ENCODE peak calls at places on chromosomes 12 and 14, in five cellular contexts. J, Q, C, K and T are unnamed samples. For H3K27me3, the result is how much of the 10 kb centered on the place peaks cover.

GRCh38 chr14:101489092-101489760 is 72.1 kb upstream of the DIO3 start:
- DNase-seq in J (no peak), Q (no peak), C (no peak), K (no peak), T (no peak)

GRCh38 chr14:52919971-52920370 is 30.9 kb downstream of the FERMT2 start:
- DNase-seq in J (peak), Q (no peak), C (no peak), K (no peak), T (no peak)

GRCh38 chr12:12081836-12082497 is 11.2 kb downstream of the BCL2L14 start:
- DNase-seq in J (peak), Q (no peak), C (no peak), K (peak), T (peak)

GRCh38 chr14:91265404-91265803 is 20.9 kb upstream of the GPR68 start:
- DNase-seq in J (no peak), Q (no peak), C (no peak), K (no peak), T (no peak)

GRCh38 chr14:77023001-77023996 is 5.2 kb downstream of the IRF2BPL start:
- DNase-seq in J (peak), Q (no peak), C (no peak), K (peak), T (no peak)

GRCh38 chr12:109999983-110000505 is 814 bp downstream of the ANKRD13A start:
- DNase-seq in J (no peak), Q (no peak), C (no peak), K (peak), T (no peak)

GRCh38 chr12:26054383-26054782 is 70.5 kb downstream of the BHLHE41 start:
- DNase-seq in J (no peak), Q (no peak), C (no peak), K (no peak), T (no peak)

GRCh38 chr14:60710506-60710905 is 13.6 kb downstream of the SIX4 start:
- DNase-seq in J (no peak), Q (no peak), C (no peak), K (no peak), T (no peak)

GRCh38 chr12:99334737-99335136 is 312.8 kb upstream of the GARIN6 start:
- DNase-seq in J (no peak), Q (no peak), C (no peak), K (no peak), T (no peak)

GRCh38 chr12:99450231-99450630 is 197.3 kb upstream of the GARIN6 start:
- DNase-seq in J (no peak), Q (no peak), C (no peak), K (peak), T (no peak)

GRCh38 chr12:110002691-110003515 is 3.7 kb downstream of the ANKRD13A start:
- DNase-seq in J (peak), Q (no peak), C (no peak), K (peak), T (no peak)

GRCh38 chr12:553216-554000 is 93.7 kb downstream of the B4GALNT3 start:
- DNase-seq in J (no peak), Q (no peak), C (peak), K (no peak), T (no peak)

GRCh38 chr12:115752913-115753726 is 524.4 kb downstream of the MED13L start:
- DNase-seq in J (peak), Q (no peak), C (no peak), K (peak), T (peak)

GRCh38 chr12:75964150-75964549 is 67.4 kb downstream of the PHLDA1 start:
- DNase-seq in J (no peak), Q (no peak), C (no peak), K (no peak), T (no peak)

GRCh38 chr14:75205586-75205985 is 29.2 kb upstream of the TMED10 start:
- DNase-seq in J (peak), Q (no peak), C (no peak), K (peak), T (no peak)

GRCh38 chr12:5260086-5260485 is 171.8 kb upstream of the NTF3 start:
- DNase-seq in J (no peak), Q (no peak), C (no peak), K (peak), T (no peak)

GRCh38 chr12:47838286-47838931 is 18.7 kb upstream of the HDAC7 start:
- DNase-seq in J (peak), Q (no peak), C (no peak), K (no peak), T (peak)

GRCh38 chr12:92144631-92145480 is 790 bp downstream of the BTG1 start:
- DNase-seq in J (peak), Q (peak), C (peak), K (peak), T (peak)

GRCh38 chr14:104374718-104375080 is 204.9 kb upstream of the C14orf180 start:
- DNase-seq in J (no peak), Q (no peak), C (no peak), K (no peak), T (no peak)

GRCh38 chr14:22622220-22622619 is 21.9 kb downstream of the OR6J1 start:
- DNase-seq in J (peak), Q (no peak), C (no peak), K (peak), T (no peak)

GRCh38 chr12:34600592-34601462 is 578.5 kb downstream of the ALG10 start:
- DNase-seq in J (no peak), Q (no peak), C (no peak), K (no peak), T (no peak)

GRCh38 chr12:1864867-1865266 is 44.5 kb downstream of the LRTM2 start:
- DNase-seq in J (no peak), Q (no peak), C (no peak), K (no peak), T (no peak)

GRCh38 chr14:34794941-34795340 is 80.2 kb downstream of the BAZ1A start:
- DNase-seq in J (no peak), Q (no peak), C (no peak), K (peak), T (no peak)

GRCh38 chr14:21867541-21867940 is 193.9 kb upstream of the OR4E1 start:
- DNase-seq in J (peak), Q (no peak), C (no peak), K (no peak), T (no peak)

GRCh38 chr12:120909633-120910318 is 5.6 kb upstream of the SPPL3 start:
- DNase-seq in J (no peak), Q (no peak), C (no peak), K (no peak), T (no peak)

GRCh38 chr12:120903818-120904773 is at the start of gene SPPL3:
- DNase-seq in J (peak), Q (peak), C (peak), K (peak), T (peak)

GRCh38 chr12:120903382-120903817 is 758 bp downstream of the SPPL3 start:
- DNase-seq in J (peak), Q (peak), C (peak), K (peak), T (peak)

GRCh38 chr12:120902846-120903381 is 1.2 kb downstream of the SPPL3 start:
- DNase-seq in J (no peak), Q (no peak), C (no peak), K (no peak), T (no peak)

GRCh38 chr12:120905856-120906384 is 1.8 kb upstream of the SPPL3 start:
- DNase-seq in J (no peak), Q (no peak), C (no peak), K (no peak), T (no peak)
- H3K27ac ChIP-seq in J (no peak), Q (peak), C (no peak), K (no peak), T (no peak)

GRCh38 chr14:72839351-72839750 is 54.5 kb downstream of the DPF3 start:
- DNase-seq in J (no peak), Q (no peak), C (no peak), K (no peak), T (no peak)
- H3K4me3 ChIP-seq in J (no peak), Q (no peak), C (no peak), K (no peak), T (no peak)

GRCh38 chr14:99244299-99244959 is 27.6 kb downstream of the BCL11B start:
- DNase-seq in J (no peak), Q (no peak), C (no peak), K (no peak), T (no peak)
- H3K27me3 ChIP-seq in J (under half), Q (under half), C (under half), K (under half), T (half or more)

GRCh38 chr14:69713127-69713800 is 53.7 kb upstream of the SRSF5 start:
- DNase-seq in J (no peak), Q (no peak), C (no peak), K (no peak), T (peak)
- H3K27ac ChIP-seq in J (no peak), Q (peak), C (no peak), K (no peak), T (peak)

GRCh38 chr12:57134949-57135348 is 6.7 kb downstream of the LRP1 start:
- DNase-seq in J (no peak), Q (no peak), C (no peak), K (no peak), T (no peak)

GRCh38 chr12:57133916-57134315 is 5.6 kb downstream of the LRP1 start:
- DNase-seq in J (no peak), Q (peak), C (no peak), K (no peak), T (no peak)

GRCh38 chr12:57130941-57131340 is 2.7 kb downstream of the LRP1 start:
- DNase-seq in J (no peak), Q (no peak), C (no peak), K (no peak), T (no peak)

GRCh38 chr12:57131896-57132744 is 3.8 kb downstream of the LRP1 start:
- DNase-seq in J (no peak), Q (no peak), C (no peak), K (no peak), T (no peak)

GRCh38 chr12:57133013-57133569 is 4.8 kb downstream of the LRP1 start:
- DNase-seq in J (peak), Q (no peak), C (no peak), K (peak), T (no peak)
- H3K4me3 ChIP-seq in J (no peak), Q (peak), C (no peak), K (peak), T (no peak)

GRCh38 chr12:130014485-130014807 is 110.6 kb upstream of the TMEM132D start:
- DNase-seq in J (no peak), Q (no peak), C (no peak), K (no peak), T (peak)

GRCh38 chr12:130016986-130017385 is 113.2 kb upstream of the TMEM132D start:
- DNase-seq in J (no peak), Q (no peak), C (no peak), K (no peak), T (no peak)

GRCh38 chr12:130016194-130016593 is 112.4 kb upstream of the TMEM132D start:
- DNase-seq in J (no peak), Q (no peak), C (no peak), K (no peak), T (no peak)

GRCh38 chr12:130017571-130018449 is 114.0 kb upstream of the TMEM132D start:
- DNase-seq in J (no peak), Q (peak), C (no peak), K (peak), T (no peak)

DNA sequence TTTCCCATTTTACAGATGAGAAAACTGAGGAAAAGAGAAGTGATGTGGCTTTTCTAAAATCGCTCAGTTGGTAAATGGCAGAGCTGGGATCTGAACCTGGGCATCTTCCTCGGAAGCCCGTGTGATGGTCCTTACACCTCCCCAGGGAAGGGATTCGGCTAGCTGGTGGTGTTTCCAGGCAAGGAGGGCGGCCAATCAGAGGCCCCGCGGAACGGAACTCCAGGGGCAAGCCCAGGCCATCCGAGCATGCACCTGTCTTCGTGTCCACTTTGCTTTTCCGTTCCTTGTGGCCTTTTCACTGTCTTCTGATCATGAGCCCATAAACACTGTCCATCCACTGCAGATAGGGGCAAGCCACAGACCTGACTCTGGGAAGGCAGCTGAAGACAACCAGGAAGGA is 114.8 kb upstream of the TMEM132D start:
- DNase-seq in J (no peak), Q (no peak), C (no peak), K (no peak), T (no peak)
- H3K27me3 ChIP-seq in J (under half), Q (under half), C (under half), K (under half), T (under half)

DNA sequence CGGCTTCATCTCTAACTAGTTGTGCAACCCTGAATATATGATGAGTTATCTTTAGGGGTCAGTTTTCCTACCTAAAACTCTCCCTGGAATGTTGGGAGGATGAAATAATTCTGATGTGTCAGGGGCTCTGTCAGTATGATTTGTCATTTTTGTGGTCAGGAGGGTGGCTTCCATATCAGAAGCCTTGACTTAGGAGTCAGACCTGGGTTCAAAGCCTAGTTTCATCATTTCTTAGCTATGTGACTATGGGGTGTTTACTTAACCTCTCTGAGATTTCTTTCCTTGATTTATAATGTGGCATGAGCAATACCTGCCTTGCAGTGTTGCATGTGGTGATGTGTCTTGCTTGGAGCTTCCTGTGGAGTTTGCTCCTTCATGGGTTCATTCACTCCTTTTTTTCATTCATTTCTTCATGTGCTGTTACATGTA is 146.8 kb downstream of the CHST11 start:
- DNase-seq in J (peak), Q (no peak), C (no peak), K (peak), T (no peak)
- H3K27ac ChIP-seq in J (no peak), Q (peak), C (peak), K (peak), T (no peak)

GRCh38 chr14:51780741-51781140 is 79.7 kb upstream of the GNG2 start:
- DNase-seq in J (peak), Q (no peak), C (no peak), K (peak), T (no peak)
- H3K4me3 ChIP-seq in J (no peak), Q (no peak), C (no peak), K (no peak), T (no peak)

GRCh38 chr12:131137836-131138637 is 184.3 kb downstream of the ADGRD1 start:
- DNase-seq in J (no peak), Q (no peak), C (no peak), K (no peak), T (peak)
- H3K27me3 ChIP-seq in J (under half), Q (under half), C (under half), K (under half), T (under half)